ENCODE peak calls at places on chromosome 11, in seven cellular contexts. E, J, G, Y, S, T and L are unnamed samples.

GRCh38 chr11:1691027-1691877 is 5.7 kb upstream of the KRTAP5-6 start:
- DNase-seq in E (no peak), J (no peak), G (no peak), Y (no peak), S (no peak), T (no peak), L (no peak)

GRCh38 chr11:16448123-16448717 is 91.9 kb upstream of the SOX6 start:
- DNase-seq in E (no peak), J (no peak), G (no peak), Y (no peak), S (no peak), T (no peak), L (no peak)

GRCh38 chr11:36500315-36500721 is 9.8 kb downstream of the TRAF6 start:
- DNase-seq in E (peak; percentile 92), J (no peak), G (no peak), Y (peak; percentile 89), S (no peak), T (peak; percentile 63), L (peak; percentile 90)

GRCh38 chr11:46677991-46678740 is 22.3 kb downstream of the ARHGAP1 start:
- DNase-seq in E (no peak), J (peak; percentile 72), G (no peak), Y (no peak), S (no peak), T (no peak), L (no peak)

GRCh38 chr11:70348608-70349007 is 49.7 kb upstream of the CTTN start:
- DNase-seq in E (no peak), J (no peak), G (no peak), Y (no peak), S (no peak), T (no peak), L (no peak)

GRCh38 chr11:113690619-113691569 is 15.2 kb downstream of the TMPRSS5 start:
- DNase-seq in E (peak; percentile 73), J (no peak), G (peak; percentile 75), Y (no peak), S (no peak), T (peak; percentile 94), L (peak; percentile 21)

GRCh38 chr11:127919206-127920000 is 668.0 kb downstream of the ETS1 start:
- DNase-seq in E (peak; percentile 84), J (no peak), G (no peak), Y (peak; percentile 6), S (no peak), T (peak; percentile 49), L (peak; percentile 93)

GRCh38 chr11:41578421-41579047 is 119.1 kb upstream of the LRRC4C start:
- DNase-seq in E (peak; percentile 43), J (no peak), G (no peak), Y (no peak), S (no peak), T (no peak), L (no peak)

GRCh38 chr11:19493446-19493845 is 219.2 kb upstream of the NAV2 start:
- DNase-seq in E (no peak), J (no peak), G (no peak), Y (no peak), S (no peak), T (no peak), L (no peak)

GRCh38 chr11:116519499-116519898 is 253.3 kb downstream of the BUD13 start:
- DNase-seq in E (no peak), J (no peak), G (peak; percentile 10), Y (no peak), S (no peak), T (no peak), L (no peak)

GRCh38 chr11:134558916-134559616 is 147.0 kb upstream of the B3GAT1 start:
- DNase-seq in E (no peak), J (no peak), G (no peak), Y (no peak), S (no peak), T (no peak), L (no peak)

GRCh38 chr11:10305262-10305963 is 540 bp downstream of the ADM start:
- DNase-seq in E (peak; percentile 32), J (peak; percentile 90), G (peak; percentile 49), Y (no peak), S (no peak), T (no peak), L (no peak)

GRCh38 chr11:123235687-123236261 is 40.7 kb upstream of the CLMP start:
- DNase-seq in E (peak; percentile 50), J (no peak), G (no peak), Y (no peak), S (no peak), T (no peak), L (peak; percentile 54)

GRCh38 chr11:69867076-69868002 is 48.1 kb upstream of the FGF3 start:
- DNase-seq in E (peak; percentile 16), J (no peak), G (no peak), Y (no peak), S (no peak), T (no peak), L (peak; percentile 12)

GRCh38 chr11:78312712-78313111 is 104.9 kb downstream of the GAB2 start:
- DNase-seq in E (no peak), J (no peak), G (no peak), Y (no peak), S (no peak), T (no peak), L (no peak)

GRCh38 chr11:32527776-32528175 is 55.9 kb upstream of the EIF3M start:
- DNase-seq in E (no peak), J (no peak), G (no peak), Y (no peak), S (no peak), T (no peak), L (no peak)

GRCh38 chr11:4697583-4697982 is at the start of gene OR51E2:
- DNase-seq in E (peak; percentile 6), J (no peak), G (no peak), Y (no peak), S (no peak), T (no peak), L (no peak)

GRCh38 chr11:76672431-76673163 is 2.0 kb upstream of the LRRC32 start:
- DNase-seq in E (no peak), J (peak; percentile 94), G (no peak), Y (no peak), S (peak; percentile 95), T (no peak), L (no peak)

GRCh38 chr11:75429902-75430691 is 2.9 kb downstream of the KLHL35 start:
- DNase-seq in E (peak; percentile 54), J (peak; percentile 88), G (peak; percentile 76), Y (peak; percentile 64), S (no peak), T (peak; percentile 49), L (no peak)

GRCh38 chr11:70415176-70415575 is 16.8 kb downstream of the CTTN start:
- DNase-seq in E (peak; percentile 86), J (no peak), G (no peak), Y (no peak), S (no peak), T (no peak), L (peak; percentile 94)

GRCh38 chr11:111417011-111417765 is 38.1 kb upstream of the POU2AF1 start:
- DNase-seq in E (no peak), J (peak; percentile 83), G (no peak), Y (no peak), S (peak; percentile 92), T (no peak), L (no peak)

GRCh38 chr11:105000797-105001196 is 22.2 kb downstream of the CASP5 start:
- DNase-seq in E (no peak), J (peak; percentile 80), G (peak; percentile 29), Y (peak; percentile 1), S (peak; percentile 45), T (no peak), L (no peak)

GRCh38 chr11:34135439-34135838 is 30.0 kb downstream of the NAT10 start:
- DNase-seq in E (no peak), J (no peak), G (no peak), Y (no peak), S (no peak), T (no peak), L (no peak)

GRCh38 chr11:46293616-46294015 is 16.2 kb downstream of the CREB3L1 start:
- DNase-seq in E (peak; percentile 88), J (no peak), G (no peak), Y (no peak), S (no peak), T (no peak), L (peak; percentile 98)

GRCh38 chr11:15826008-15826650 is 530.2 kb downstream of the SOX6 start:
- DNase-seq in E (no peak), J (no peak), G (no peak), Y (no peak), S (no peak), T (no peak), L (no peak)

GRCh38 chr11:64717268-64717578 is 5.8 kb downstream of the NRXN2 start:
- DNase-seq in E (no peak), J (no peak), G (no peak), Y (no peak), S (no peak), T (no peak), L (no peak)
- TF ChIP-seq CTCF in E (no peak), J (no peak), G (no peak), Y (no peak), S (no peak), T (no peak), L (no peak)

DNA sequence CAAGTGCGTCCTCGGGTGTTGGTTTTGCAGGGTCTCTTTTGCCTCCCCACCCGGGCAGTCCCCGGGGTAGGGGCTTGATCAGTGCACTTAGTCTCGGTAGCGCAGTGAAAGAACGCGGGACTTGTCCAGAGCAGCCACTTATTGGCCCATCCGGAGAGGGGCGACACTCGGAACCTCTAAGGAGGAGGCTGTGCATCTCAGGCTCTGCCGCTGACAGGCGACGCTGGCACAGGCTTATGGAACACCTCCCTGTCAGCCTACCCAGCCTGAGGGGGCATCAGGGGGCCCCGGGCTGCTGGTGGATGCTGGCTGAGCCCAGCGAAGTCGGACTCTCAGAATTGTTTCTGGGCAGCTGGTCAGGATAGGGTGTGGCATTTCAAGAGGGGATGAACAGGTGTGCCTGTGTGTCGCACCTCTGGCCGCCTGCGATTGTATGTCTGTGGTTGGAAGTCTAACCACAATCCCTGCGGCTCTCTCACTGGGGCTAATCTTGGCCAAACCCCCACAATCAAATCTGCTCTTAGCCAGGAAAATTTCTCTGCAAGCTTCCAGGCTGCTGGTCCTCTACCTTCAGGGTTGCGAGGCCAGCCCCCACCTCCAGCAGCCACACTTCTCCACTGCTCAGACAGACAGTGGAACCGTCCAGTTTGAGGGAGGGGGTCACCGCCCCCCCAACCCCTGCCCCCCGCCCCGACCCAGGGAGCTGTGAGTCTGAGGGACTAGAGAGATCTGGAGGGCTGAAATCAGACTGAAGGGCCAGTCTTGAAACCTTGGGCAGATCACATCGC is 814 bp downstream of the ATG16L2 start:
- DNase-seq in E (peak; percentile 68), J (peak; percentile 92), G (no peak), Y (peak; percentile 87), S (no peak), T (no peak), L (peak; percentile 60)
- TF ChIP-seq CTCF in E (peak; percentile 7), J (no peak), G (no peak), Y (no peak), S (no peak), T (no peak), L (no peak)

DNA sequence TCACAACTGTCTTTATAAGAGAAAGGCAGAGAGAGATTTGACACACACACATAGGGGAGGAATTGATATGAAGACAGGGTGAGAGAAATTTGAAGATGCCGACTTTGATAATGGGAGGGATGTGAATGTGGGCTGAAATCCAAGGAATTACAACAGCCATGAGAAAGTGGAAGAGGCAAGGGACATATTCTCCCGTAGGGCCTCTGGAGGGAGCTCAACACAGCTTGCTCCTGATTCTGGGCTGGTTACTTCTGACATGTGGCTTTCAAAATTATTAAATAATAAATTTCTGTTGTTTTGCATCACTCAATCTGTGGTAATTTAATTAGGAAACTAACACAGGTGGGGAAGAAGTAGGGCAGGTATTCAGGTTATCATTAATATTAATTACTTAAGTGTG is 282.9 kb downstream of the LUZP2 start:
- DNase-seq in E (no peak), J (no peak), G (no peak), Y (peak; percentile 14), S (no peak), T (no peak), L (no peak)
- TF ChIP-seq CTCF in E (no peak), J (no peak), G (peak; percentile 13), Y (peak; percentile 37), S (no peak), T (no peak), L (no peak)

GRCh38 chr11:117730256-117730800 is 66.7 kb downstream of the DSCAML1 start:
- DNase-seq in E (no peak), J (peak; percentile 2), G (no peak), Y (no peak), S (no peak), T (no peak), L (no peak)
- TF ChIP-seq CTCF in E (no peak), J (no peak), G (no peak), Y (no peak), S (no peak), T (no peak), L (peak; percentile 30)